ENCODE peak calls at places on chromosome 4, in ten cellular contexts. W is K562, P is transverse colon, N is sigmoid colon, V is stomach, X is HepG2, G is GM12878, R is upper lobe of left lung, Z is SK-N-SH, C is H1. S is an unnamed sample.

GRCh38 chr4:83866821-83867220 is 330.9 kb downstream of the GPAT3 start:
- DNase-seq in G (no peak), Z (no peak), V (no peak), W (no peak), R (no peak), P (no peak), N (no peak), X (no peak), C (no peak), S (no peak)

GRCh38 chr4:11741190-11741652 is 312.5 kb upstream of the HS3ST1 start:
- DNase-seq in G (no peak), N (no peak), P (no peak), W (no peak), V (no peak), X (no peak), Z (no peak), C (no peak), R (no peak), S (no peak)

GRCh38 chr4:77586953-77587383 is 18.7 kb upstream of the CXCL13 start:
- DNase-seq in W (no peak), G (peak), P (peak), V (no peak), Z (no peak), X (no peak), R (no peak), N (no peak), C (no peak), S (no peak)

GRCh38 chr4:148007303-148007702 is 275.4 kb downstream of the ARHGAP10 start:
- DNase-seq in G (no peak), V (no peak), Z (no peak), P (no peak), W (peak), X (no peak), N (peak), R (no peak), C (no peak), S (no peak)

GRCh38 chr4:112817933-112818921 is 181.3 kb downstream of the LARP7 start:
- DNase-seq in X (peak), Z (peak), W (no peak), G (peak), C (peak), N (peak), P (peak), R (peak), V (peak), S (peak)

GRCh38 chr4:26590639-26591038 is 6.8 kb downstream of the TBC1D19 start:
- DNase-seq in V (no peak), P (no peak), C (no peak), R (no peak), Z (no peak), N (no peak), X (no peak), G (no peak), W (no peak), S (no peak)

GRCh38 chr4:8682725-8683124 is 90.2 kb downstream of the CPZ start:
- DNase-seq in C (no peak), Z (no peak), W (no peak), N (peak), X (no peak), G (no peak), R (no peak), V (no peak), P (no peak), S (no peak)

GRCh38 chr4:56104188-56104587 is 155.4 kb downstream of the CEP135 start:
- DNase-seq in R (no peak), G (no peak), P (no peak), Z (no peak), C (no peak), N (no peak), X (peak), W (no peak), V (no peak), S (no peak)

GRCh38 chr4:67744561-67745283 is 9.5 kb downstream of the GNRHR start:
- DNase-seq in N (no peak), W (no peak), C (no peak), R (no peak), X (no peak), V (no peak), P (no peak), Z (no peak), G (no peak), S (no peak)

GRCh38 chr4:133146574-133147198 is 2.4 kb upstream of the PCDH10 start:
- DNase-seq in V (no peak), Z (peak), G (no peak), X (peak), P (no peak), W (peak), C (peak), R (no peak), N (peak), S (no peak)

GRCh38 chr4:55183926-55184599 is 58.7 kb upstream of the KDR start:
- DNase-seq in X (no peak), P (no peak), V (peak), R (peak), N (no peak), C (no peak), Z (no peak), W (no peak), G (no peak), S (no peak)

GRCh38 chr4:55069248-55069647 is 56.1 kb downstream of the KDR start:
- DNase-seq in C (no peak), P (no peak), G (no peak), N (no peak), Z (no peak), V (no peak), W (no peak), R (peak), X (no peak), S (no peak)

GRCh38 chr4:142318280-142318679 is 527.8 kb downstream of the INPP4B start:
- DNase-seq in Z (no peak), N (no peak), C (no peak), G (no peak), X (no peak), W (no peak), V (no peak), R (no peak), P (no peak), S (no peak)

GRCh38 chr4:31236635-31237173 is 516.5 kb downstream of the PCDH7 start:
- DNase-seq in W (no peak), X (no peak), N (no peak), G (no peak), C (no peak), V (no peak), P (no peak), Z (no peak), R (no peak), S (no peak)

GRCh38 chr4:81747242-81747930 is 275.7 kb upstream of the RASGEF1B start:
- DNase-seq in X (no peak), C (no peak), R (peak), P (no peak), V (no peak), W (peak), G (no peak), N (no peak), Z (no peak), S (no peak)

GRCh38 chr4:26061248-26061986 is 147.4 kb downstream of the SMIM20 start:
- DNase-seq in P (no peak), N (no peak), C (peak), X (peak), R (peak), Z (peak), W (peak), V (no peak), G (no peak), S (no peak)

GRCh38 chr4:98672583-98673281 is 14.3 kb upstream of the TSPAN5 start:
- DNase-seq in X (no peak), G (no peak), N (no peak), V (no peak), Z (peak), C (no peak), R (no peak), W (no peak), P (no peak), S (no peak)

GRCh38 chr4:5974321-5974720 is 43.9 kb downstream of the C4orf50 start:
- DNase-seq in N (no peak), X (no peak), Z (no peak), W (no peak), R (no peak), V (peak), C (no peak), P (no peak), G (no peak), S (no peak)

GRCh38 chr4:137946423-137946822 is 295.7 kb downstream of the SLC7A11 start:
- DNase-seq in V (no peak), P (no peak), X (no peak), W (no peak), G (no peak), Z (no peak), C (no peak), R (no peak), N (no peak), S (no peak)

GRCh38 chr4:128715616-128716015 is 93.9 kb upstream of the JADE1 start:
- DNase-seq in V (no peak), P (no peak), Z (no peak), R (no peak), C (no peak), W (no peak), X (no peak), G (no peak), N (no peak), S (no peak)

GRCh38 chr4:87679449-87680169 is 29.5 kb downstream of the DMP1 start:
- DNase-seq in W (peak), V (no peak), Z (peak), P (peak), X (peak), C (peak), N (peak), R (peak), G (peak), S (no peak)

GRCh38 chr4:8030121-8030781 is 90.6 kb upstream of the AFAP1 start:
- DNase-seq in X (no peak), W (no peak), N (no peak), C (no peak), R (no peak), V (no peak), Z (no peak), G (no peak), P (no peak), S (no peak)

GRCh38 chr4:42148453-42148852 is 4.0 kb downstream of the BEND4 start:
- DNase-seq in W (no peak), Z (peak), C (no peak), G (no peak), R (no peak), P (no peak), N (no peak), V (no peak), X (no peak), S (no peak)

GRCh38 chr4:153486281-153487151 is 20.4 kb downstream of the TMEM131L start:
- DNase-seq in Z (no peak), G (no peak), W (no peak), V (peak), C (no peak), X (peak), R (peak), N (no peak), P (no peak), S (no peak)

GRCh38 chr4:32337403-32337802 is 1617.2 kb downstream of the PCDH7 start:
- DNase-seq in W (no peak), N (no peak), P (no peak), V (no peak), R (no peak), C (no peak), X (no peak), G (no peak), Z (no peak), S (no peak)

GRCh38 chr4:80219301-80220025 is 22.2 kb downstream of the PRDM8 start:
- DNase-seq in P (no peak), X (no peak), G (no peak), V (no peak), Z (no peak), N (no peak), C (no peak), R (no peak), W (no peak), S (no peak)
- TF ChIP-seq EP300 in P (no peak), X (no peak), G (no peak), V (no peak), Z (no peak), N (no peak), C (no peak), R (no peak), W (peak), S (no peak)

GRCh38 chr4:16001484-16001858 is 38.5 kb upstream of the FGFBP2 start:
- DNase-seq in W (peak), N (peak), Z (peak), P (peak), C (peak), X (peak), R (peak), V (peak), G (peak), S (no peak)
- TF ChIP-seq POLR2AphosphoS5 in W (no peak), N (peak), Z (no peak), P (no peak), C (peak), X (no peak), R (no peak), V (no peak), G (no peak), S (no peak)

DNA sequence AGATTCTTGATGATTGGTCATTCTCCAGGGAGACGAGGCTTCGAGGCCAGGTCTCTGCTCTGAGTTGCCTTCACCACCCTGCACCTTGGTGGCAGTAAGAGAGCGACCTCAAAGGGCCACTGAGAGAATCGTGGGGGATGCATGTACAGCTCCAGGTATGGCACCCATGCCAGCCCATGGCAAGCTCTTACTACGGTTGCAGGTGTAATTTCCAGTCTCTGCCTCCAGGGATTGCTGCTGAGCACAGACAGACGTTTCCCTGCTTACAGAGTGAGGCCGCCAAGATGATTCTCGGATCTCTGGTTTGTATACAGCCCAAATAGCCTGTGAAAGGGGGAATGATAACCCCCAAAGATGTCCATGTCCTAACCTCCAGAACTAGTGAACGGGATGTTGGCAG is 16.3 kb upstream of the DRD5 start:
- DNase-seq in G (no peak), V (peak), R (peak), C (peak), X (peak), N (no peak), Z (peak), P (peak), W (no peak), S (no peak)
- TF ChIP-seq CTCF in G (peak), V (no peak), R (peak), C (peak), X (peak), N (no peak), Z (no peak), P (peak), W (peak), S (no peak)

GRCh38 chr4:136680761-136681160 is 851.5 kb downstream of the PCDH18 start:
- DNase-seq in R (no peak), P (no peak), G (no peak), C (no peak), Z (no peak), X (no peak), N (no peak), W (no peak), V (no peak), S (no peak)
- TF ChIP-seq EP300 in R (no peak), P (no peak), G (no peak), C (no peak), Z (no peak), X (no peak), N (no peak), W (no peak), V (no peak), S (no peak)

S was measured in suprapubic skin.